ENCODE peak calls at places on chromosome X, in four cellular contexts. I is activated T-helper 1 cell treated with Interleukin-2 at 50 U/mL for 16 hours, B is adrenal gland, R is HTR-8/SVneo. C is an unnamed sample.

GRCh38 chrX:153864101-153864500 is 21.9 kb downstream of the L1CAM start:
- DNase-seq in B (no peak), I (no peak), R (no peak), C (no peak)

GRCh38 chrX:71579136-71579989 is 1.1 kb downstream of the GCNA start:
- DNase-seq in I (no peak), R (no peak), B (no peak), C (no peak)

GRCh38 chrX:13345037-13345436 is 25.2 kb upstream of the ATXN3L start:
- DNase-seq in I (no peak), B (no peak), R (no peak), C (no peak)

GRCh38 chrX:119041175-119041574 is 31.6 kb upstream of the CT47C1 start:
- DNase-seq in B (peak; percentile 90), R (peak; percentile 79), I (no peak), C (no peak)

GRCh38 chrX:115409551-115409950 is 120.0 kb downstream of the LUZP4 start:
- DNase-seq in R (no peak), I (no peak), B (no peak), C (no peak)

GRCh38 chrX:120015145-120016067 is 62.1 kb downstream of the RHOXF2B start:
- DNase-seq in R (no peak), B (peak; percentile 51), I (no peak), C (no peak)

GRCh38 chrX:66150188-66150587 is 13.9 kb upstream of the HEPH start:
- DNase-seq in R (no peak), I (no peak), B (no peak), C (no peak)

GRCh38 chrX:1537031-1537715 is at the start of gene P2RY8:
- DNase-seq in B (peak; percentile 91), R (peak; percentile 27), I (peak; percentile 67), C (peak; percentile 62)

GRCh38 chrX:2828404-2829065 is at the start of gene GYG2:
- DNase-seq in I (no peak), B (no peak), R (no peak), C (no peak)

GRCh38 chrX:47030339-47030738 is 47.9 kb upstream of the RGN start:
- DNase-seq in I (no peak), B (no peak), R (peak; percentile 33), C (no peak)

GRCh38 chrX:55098691-55099090 is 9.9 kb downstream of the PAGE2 start:
- DNase-seq in R (no peak), I (no peak), B (no peak), C (no peak)

GRCh38 chrX:17592117-17592516 is 145.2 kb upstream of the SCML1 start:
- DNase-seq in R (no peak), I (no peak), B (no peak), C (no peak)

GRCh38 chrX:103556941-103557340 is 28.4 kb upstream of the TCEAL4 start:
- DNase-seq in R (no peak), B (no peak), I (no peak), C (no peak)

GRCh38 chrX:683572-683971 is 53.0 kb downstream of the SHOX start:
- DNase-seq in R (no peak), I (no peak), B (no peak), C (no peak)

C was measured in T-helper 22 cell.